ENCODE peak calls at places on chromosomes 1 and 21, in four cellular contexts. L, B, A and S are unnamed samples.

GRCh38 chr1:12617901-12618660 is at the start of gene DHRS3:
- DNase-seq in L (peak), B (no peak), A (peak), S (peak)

GRCh38 chr1:6347641-6348487 is 45.7 kb downstream of the ACOT7 start:
- DNase-seq in L (peak), B (no peak), A (peak), S (peak)

GRCh38 chr1:35223109-35223630 is 30.2 kb upstream of the SFPQ start:
- DNase-seq in L (no peak), B (no peak), A (no peak), S (no peak)

GRCh38 chr1:30511563-30512252 is 211.7 kb downstream of the MATN1 start:
- DNase-seq in L (no peak), B (no peak), A (no peak), S (no peak)

GRCh38 chr1:1554926-1555915 is 14.8 kb upstream of the TMEM240 start:
- DNase-seq in L (peak), B (no peak), A (no peak), S (no peak)

GRCh38 chr21:23887709-23888303 is 1719.5 kb downstream of the MRPL39 start:
- DNase-seq in L (no peak), B (no peak), A (no peak), S (no peak)

GRCh38 chr1:223363057-223363855 is 720 bp downstream of the SUSD4 start:
- DNase-seq in L (peak), B (no peak), A (peak), S (peak)

GRCh38 chr1:93988634-93989350 is 79.6 kb upstream of the GCLM start:
- DNase-seq in L (no peak), B (no peak), A (no peak), S (no peak)

GRCh38 chr1:9345471-9345870 is 52.8 kb downstream of the SPSB1 start:
- DNase-seq in L (no peak), B (no peak), A (no peak), S (no peak)

GRCh38 chr1:227223407-227223806 is 94.9 kb downstream of the CDC42BPA start:
- DNase-seq in L (no peak), B (no peak), A (no peak), S (no peak)

DNA sequence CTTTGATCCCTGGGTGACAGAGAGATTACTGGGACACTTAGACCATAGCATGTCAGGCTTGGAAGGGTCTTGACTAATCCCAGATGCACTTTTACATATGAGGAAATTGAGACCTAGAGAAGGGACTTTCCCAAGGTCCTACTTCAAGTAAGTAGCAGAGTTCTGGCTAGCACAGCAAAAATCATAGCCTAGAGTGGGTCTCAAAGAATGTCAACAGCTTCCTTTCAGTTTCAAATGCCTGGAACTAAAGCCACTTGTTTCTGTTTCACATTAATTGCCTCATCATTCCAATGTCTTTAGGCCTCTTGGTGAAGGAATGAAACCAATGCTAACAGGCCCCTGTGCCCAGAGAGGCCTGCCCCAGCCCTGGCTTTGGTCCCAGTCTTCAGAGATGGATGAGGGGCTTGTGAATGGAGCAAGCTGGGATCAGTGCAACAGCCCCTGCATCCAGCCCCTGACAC is 26.6 kb downstream of the ATF3 start:
- DNase-seq in L (no peak), B (no peak), A (no peak), S (no peak)
- TF ChIP-seq TEAD4 in L (no peak), B (no peak), A (no peak), S (no peak)

GRCh38 chr1:230626274-230626673 is 16.0 kb upstream of the COG2 start:
- DNase-seq in L (no peak), B (no peak), A (no peak), S (no peak)
- TF ChIP-seq TEAD4 in L (no peak), B (no peak), A (no peak), S (no peak)

DNA sequence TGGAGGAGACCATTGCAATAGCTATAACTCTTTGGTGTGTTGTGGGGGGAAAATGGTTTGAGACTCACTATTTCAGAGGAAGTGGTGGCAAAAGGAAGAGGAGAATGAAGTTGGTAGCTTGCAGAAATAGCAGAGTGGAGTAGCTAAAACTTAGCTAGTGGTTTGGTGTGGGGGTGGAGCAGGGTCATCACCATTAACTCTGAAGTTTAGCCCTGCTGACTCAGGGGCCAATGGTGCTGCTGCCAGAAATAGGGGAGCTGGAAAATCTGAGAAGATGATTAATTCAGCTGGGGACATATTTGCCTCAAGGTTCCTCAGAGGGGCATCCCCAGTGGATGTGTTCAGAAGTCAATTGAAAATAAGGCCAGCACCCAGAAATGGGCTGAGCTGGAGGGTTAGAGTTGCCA is 65.4 kb downstream of the RUNX1 start:
- DNase-seq in L (peak), B (no peak), A (no peak), S (no peak)
- TF ChIP-seq TEAD4 in L (no peak), B (no peak), A (no peak), S (no peak)

DNA sequence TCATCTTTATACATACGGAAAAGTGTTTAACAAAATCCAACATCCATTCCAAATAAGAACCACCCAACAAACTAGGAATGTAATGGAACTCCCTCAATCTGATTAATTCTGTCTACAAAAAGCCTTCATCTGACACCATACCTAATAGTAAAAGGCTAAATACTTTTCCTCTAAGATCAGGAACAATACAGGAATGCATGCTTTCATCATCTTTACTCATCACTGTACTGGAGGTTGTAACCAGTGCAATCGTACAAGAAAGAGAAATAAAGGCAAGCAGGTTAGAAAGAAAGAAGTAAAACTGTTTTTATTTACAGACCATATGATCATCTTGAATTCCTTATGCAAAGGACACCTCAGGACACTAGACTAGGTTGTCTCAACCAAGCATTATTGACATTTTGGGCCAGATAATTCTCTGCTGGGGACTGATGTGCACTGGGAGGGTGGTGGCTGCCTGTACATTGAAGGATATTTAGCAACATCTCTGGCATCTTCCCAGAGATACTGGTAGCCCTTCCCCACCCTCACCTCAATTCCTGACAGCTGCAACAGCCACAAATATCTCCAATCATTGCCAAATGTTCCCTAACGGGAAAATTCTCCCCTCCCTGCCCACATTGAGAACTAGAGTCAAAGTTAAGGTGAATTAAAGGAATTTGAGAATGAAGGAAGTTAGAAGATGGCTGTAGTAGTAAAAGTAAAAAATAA is 30.6 kb upstream of the INSL5 start:
- DNase-seq in L (no peak), B (no peak), A (no peak), S (no peak)
- TF ChIP-seq TEAD4 in L (no peak), B (no peak), A (no peak), S (no peak)

GRCh38 chr1:147843486-147843885 is 59.1 kb upstream of the GJA8 start:
- DNase-seq in L (no peak), B (no peak), A (no peak), S (no peak)

GRCh38 chr1:147851149-147851548 is 51.4 kb upstream of the GJA8 start:
- DNase-seq in L (peak), B (no peak), A (no peak), S (no peak)

GRCh38 chr1:147850737-147851136 is 51.9 kb upstream of the GJA8 start:
- DNase-seq in L (no peak), B (no peak), A (no peak), S (no peak)

GRCh38 chr1:147849097-147849873 is 53.3 kb upstream of the GJA8 start:
- DNase-seq in L (no peak), B (no peak), A (no peak), S (no peak)

DNA sequence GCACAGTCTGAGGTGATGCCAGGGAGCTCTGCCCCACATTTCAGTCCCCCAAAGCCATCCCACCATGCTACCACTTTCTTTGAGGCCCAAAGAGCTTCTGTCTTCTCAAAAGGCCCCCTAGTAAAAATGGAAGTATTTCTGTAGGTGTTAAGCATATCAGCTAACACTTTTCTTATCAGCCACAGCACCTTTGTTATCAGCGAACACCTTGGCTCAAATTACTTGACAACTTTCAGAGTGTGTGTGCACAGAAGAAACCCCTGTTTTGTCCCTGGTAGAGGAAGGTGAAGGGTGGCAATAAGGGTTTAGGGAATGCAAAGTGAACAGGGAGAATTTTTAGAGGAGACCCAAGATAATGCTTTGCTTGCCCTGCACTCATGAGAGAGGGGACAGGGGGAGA is 54.8 kb upstream of the GJA8 start:
- DNase-seq in L (peak), B (no peak), A (no peak), S (no peak)
- TF ChIP-seq TEAD4 in L (peak), B (no peak), A (no peak), S (no peak)

GRCh38 chr1:113875714-113876113 is 4.2 kb upstream of the PTPN22 start:
- DNase-seq in L (no peak), B (no peak), A (no peak), S (no peak)
- TF ChIP-seq TEAD4 in L (no peak), B (no peak), A (no peak), S (no peak)

DNA sequence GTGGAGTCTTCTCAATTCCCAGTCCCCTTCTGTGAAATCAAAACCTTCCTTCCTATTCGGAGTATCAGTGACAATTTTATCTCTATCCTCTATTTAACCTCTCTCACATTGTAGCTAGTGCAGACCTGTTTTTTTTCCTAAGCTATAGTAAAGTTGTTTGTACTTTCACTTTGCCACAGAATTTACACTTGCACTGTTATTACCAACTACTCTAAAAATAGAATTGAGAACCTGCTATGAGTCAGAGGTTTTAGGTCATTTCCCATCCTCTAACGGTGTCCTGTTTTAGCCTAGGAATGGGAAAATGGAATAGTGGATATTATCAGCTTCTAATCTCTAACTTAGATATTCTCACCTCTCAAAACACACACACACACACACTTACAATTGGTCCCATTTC is 862.7 kb downstream of the NCAM2 start:
- DNase-seq in L (no peak), B (no peak), A (no peak), S (no peak)
- TF ChIP-seq TEAD4 in L (no peak), B (no peak), A (no peak), S (no peak)

DNA sequence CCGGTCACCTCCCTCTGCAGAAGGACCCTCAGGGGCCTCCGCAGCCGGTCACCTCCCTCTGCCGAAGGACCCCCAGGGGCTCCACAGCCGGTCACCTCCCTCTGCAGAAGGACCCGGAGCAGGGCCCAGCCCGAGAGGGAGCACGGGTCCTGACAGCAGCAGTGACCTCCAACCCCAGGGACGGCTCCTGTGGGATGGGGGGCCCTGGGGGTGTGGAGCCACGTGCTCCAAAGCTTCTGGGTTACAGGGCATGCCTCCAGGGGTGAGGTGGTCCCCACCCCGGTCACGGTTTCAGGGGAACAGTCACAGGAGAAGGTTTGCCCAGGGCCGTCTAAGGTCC is 40.3 kb downstream of the SLC19A1 start:
- DNase-seq in L (no peak), B (no peak), A (no peak), S (no peak)
- TF ChIP-seq TEAD4 in L (no peak), B (no peak), A (no peak), S (no peak)